ENCODE peak calls at places on chromosomes 7 and 10, in six cellular contexts. L is aorta; W is NAMALWA; E is GM12892; S is T-helper 2 cell treated with Interferon-gamma antibody and Interleukin-4, amounts not matched to agents 5 μg/mL and 100 μg/mL, for 36 hours; I is activated naive CD4-positive, alpha-beta T cell. O is an unnamed sample.

GRCh38 chr7:95246935-95247370 is 77.4 kb downstream of the PON1 start:
- DNase-seq in E (no peak), W (peak; percentile 82), I (no peak), S (no peak), L (no peak), O (no peak)

GRCh38 chr7:100575206-100575631 is 1.5 kb upstream of the SAP25 start:
- DNase-seq in S (no peak), L (no peak), W (no peak), I (no peak), E (no peak), O (no peak)

GRCh38 chr10:24214762-24215161 is 5.8 kb downstream of the KIAA1217 start:
- DNase-seq in S (no peak), E (no peak), L (no peak), W (no peak), I (no peak), O (no peak)

GRCh38 chr7:100476903-100477870 is 1.8 kb downstream of the TSC22D4 start:
- DNase-seq in S (peak; percentile 40), E (no peak), L (no peak), W (peak; percentile 75), I (peak; percentile 9), O (no peak)

GRCh38 chr7:121366852-121367431 is 29.2 kb downstream of the FAM3C start:
- DNase-seq in S (no peak), I (no peak), W (peak; percentile 77), L (no peak), E (no peak), O (no peak)

GRCh38 chr10:93603023-93603422 is 2.0 kb upstream of the RBP4 start:
- DNase-seq in W (no peak), L (no peak), E (no peak), I (no peak), S (no peak), O (no peak)

GRCh38 chr10:122462533-122463465 is 1.4 kb downstream of the HTRA1 start:
- DNase-seq in E (no peak), I (no peak), S (no peak), L (peak; percentile 80), W (no peak), O (no peak)

GRCh38 chr10:14329609-14330246 is 996 bp downstream of the FRMD4A start:
- DNase-seq in E (no peak), L (no peak), W (no peak), I (no peak), S (no peak), O (no peak)

GRCh38 chr7:103117465-103117864 is 31.4 kb downstream of the NAPEPLD start:
- DNase-seq in I (no peak), S (no peak), L (no peak), E (no peak), W (no peak), O (no peak)

GRCh38 chr10:104331208-104331838 is 6.9 kb downstream of the ITPRIP start:
- DNase-seq in I (no peak), S (no peak), L (no peak), E (no peak), W (no peak), O (peak; percentile 22)

O was measured in CD14-positive monocyte.